ENCODE peak calls at places on chromosomes 5 and 9, in eight cellular contexts. One of them, this sample, is unnamed.

GRCh38 chr9:116646661-116647514 is 40.2 kb upstream of the TRIM32 start:
- DNase-seq in T-helper 17 cell: no peak
- DNase-seq in OCI-LY7: peak; percentile 7
- DNase-seq in T47D: peak; percentile 35
- DNase-seq in cardiac septum: no peak
- DNase-seq in astrocyte of the spinal cord: peak; percentile 54
- DNase-seq in NCI-H2081: peak; percentile 16
- DNase-seq in stimulated activated CD8-positive, alpha-beta memory T cell treated with anti-CD3 and anti-CD28 coated beads, Interleukin-7, amount 100 ng/mL, for 4 hours: no peak
- DNase-seq in this sample: peak; percentile 63

GRCh38 chr5:147487031-147487750 is 22.7 kb downstream of the DPYSL3 start:
- DNase-seq in T-helper 17 cell: no peak
- DNase-seq in T47D: no peak
- DNase-seq in cardiac septum: no peak
- DNase-seq in stimulated activated CD8-positive, alpha-beta memory T cell treated with anti-CD3 and anti-CD28 coated beads, Interleukin-7, amount 100 ng/mL, for 4 hours: no peak
- DNase-seq in NCI-H2081: no peak
- DNase-seq in OCI-LY7: no peak
- DNase-seq in astrocyte of the spinal cord: no peak
- DNase-seq in this sample: peak; percentile 31

GRCh38 chr5:1219098-1219767 is 5.9 kb upstream of the SLC6A18 start:
- DNase-seq in OCI-LY7: no peak
- DNase-seq in T47D: no peak
- DNase-seq in T-helper 17 cell: no peak
- DNase-seq in cardiac septum: no peak
- DNase-seq in stimulated activated CD8-positive, alpha-beta memory T cell treated with anti-CD3 and anti-CD28 coated beads, Interleukin-7, amount 100 ng/mL, for 4 hours: no peak
- DNase-seq in NCI-H2081: no peak
- DNase-seq in astrocyte of the spinal cord: no peak
- DNase-seq in this sample: no peak

GRCh38 chr9:126453156-126453963 is 126.7 kb downstream of the MVB12B start:
- DNase-seq in T47D: no peak
- DNase-seq in OCI-LY7: no peak
- DNase-seq in NCI-H2081: no peak
- DNase-seq in cardiac septum: no peak
- DNase-seq in T-helper 17 cell: no peak
- DNase-seq in astrocyte of the spinal cord: no peak
- DNase-seq in stimulated activated CD8-positive, alpha-beta memory T cell treated with anti-CD3 and anti-CD28 coated beads, Interleukin-7, amount 100 ng/mL, for 4 hours: no peak
- DNase-seq in this sample: no peak

GRCh38 chr9:109918359-109919163 is 138.6 kb downstream of the PALM2AKAP2 start:
- DNase-seq in T-helper 17 cell: no peak
- DNase-seq in NCI-H2081: peak; percentile 66
- DNase-seq in stimulated activated CD8-positive, alpha-beta memory T cell treated with anti-CD3 and anti-CD28 coated beads, Interleukin-7, amount 100 ng/mL, for 4 hours: no peak
- DNase-seq in cardiac septum: no peak
- DNase-seq in OCI-LY7: peak; percentile 96
- DNase-seq in astrocyte of the spinal cord: no peak
- DNase-seq in T47D: no peak
- DNase-seq in this sample: peak; percentile 95

GRCh38 chr9:93646640-93647178 is 70.3 kb downstream of the PHF2 start:
- DNase-seq in NCI-H2081: no peak
- DNase-seq in cardiac septum: peak; percentile 63
- DNase-seq in stimulated activated CD8-positive, alpha-beta memory T cell treated with anti-CD3 and anti-CD28 coated beads, Interleukin-7, amount 100 ng/mL, for 4 hours: no peak
- DNase-seq in T47D: no peak
- DNase-seq in astrocyte of the spinal cord: no peak
- DNase-seq in OCI-LY7: no peak
- DNase-seq in T-helper 17 cell: no peak
- DNase-seq in this sample: no peak

GRCh38 chr5:79171846-79172245 is 60.2 kb downstream of the BHMT start:
- DNase-seq in NCI-H2081: no peak
- DNase-seq in astrocyte of the spinal cord: no peak
- DNase-seq in OCI-LY7: no peak
- DNase-seq in T47D: no peak
- DNase-seq in T-helper 17 cell: no peak
- DNase-seq in stimulated activated CD8-positive, alpha-beta memory T cell treated with anti-CD3 and anti-CD28 coated beads, Interleukin-7, amount 100 ng/mL, for 4 hours: no peak
- DNase-seq in cardiac septum: no peak
- DNase-seq in this sample: no peak

GRCh38 chr9:15999422-16000339 is 446.8 kb downstream of the CCDC171 start:
- DNase-seq in stimulated activated CD8-positive, alpha-beta memory T cell treated with anti-CD3 and anti-CD28 coated beads, Interleukin-7, amount 100 ng/mL, for 4 hours: no peak
- DNase-seq in OCI-LY7: no peak
- DNase-seq in astrocyte of the spinal cord: peak; percentile 93
- DNase-seq in T47D: no peak
- DNase-seq in cardiac septum: no peak
- DNase-seq in NCI-H2081: no peak
- DNase-seq in T-helper 17 cell: no peak
- DNase-seq in this sample: no peak

GRCh38 chr5:67371924-67372323 is 175.3 kb upstream of the CD180 start:
- DNase-seq in OCI-LY7: no peak
- DNase-seq in T47D: no peak
- DNase-seq in cardiac septum: no peak
- DNase-seq in stimulated activated CD8-positive, alpha-beta memory T cell treated with anti-CD3 and anti-CD28 coated beads, Interleukin-7, amount 100 ng/mL, for 4 hours: no peak
- DNase-seq in astrocyte of the spinal cord: no peak
- DNase-seq in NCI-H2081: no peak
- DNase-seq in T-helper 17 cell: no peak
- DNase-seq in this sample: no peak

This sample was measured in NCI-H69.